ENCODE peak calls at places on chromosomes 13 and 19, in five cellular contexts. T is HepG2, L is K562, U is mammary epithelial cell, W is fibroblast of lung. G is an unnamed sample.

GRCh38 chr13:36685912-36686311 is 12.1 kb downstream of the SERTM1 start:
- DNase-seq in T (no peak), L (no peak), U (peak; percentile 47), W (no peak), G (no peak)

GRCh38 chr19:58328999-58329398 is 2.2 kb downstream of the ZSCAN22 start:
- DNase-seq in T (no peak), L (peak; percentile 32), U (no peak), W (no peak), G (peak; percentile 44)

GRCh38 chr13:28582225-28582891 is 76.6 kb upstream of the POMP start:
- DNase-seq in T (no peak), L (peak; percentile 38), U (no peak), W (peak; percentile 32), G (no peak)

GRCh38 chr13:30334663-30335386 is 27.5 kb upstream of the KATNAL1 start:
- DNase-seq in T (peak; percentile 80), L (peak; percentile 37), U (no peak), W (no peak), G (no peak)

GRCh38 chr13:114328034-114328433 is 13.7 kb downstream of the CHAMP1 start:
- DNase-seq in T (no peak), L (no peak), U (no peak), W (no peak), G (no peak)

GRCh38 chr13:20294497-20294896 is 62.4 kb upstream of the GJB6 start:
- DNase-seq in T (no peak), L (no peak), U (no peak), W (no peak), G (no peak)

GRCh38 chr19:43438291-43439162 is 23.8 kb downstream of the TEX101 start:
- DNase-seq in T (no peak), L (no peak), U (peak; percentile 46), W (peak; percentile 84), G (peak; percentile 33)

GRCh38 chr19:3137139-3137538 is 1.3 kb downstream of the GNA15 start:
- DNase-seq in T (no peak), L (no peak), U (no peak), W (peak; percentile 27), G (peak; percentile 44)

GRCh38 chr19:2426661-2427322 is 594 bp downstream of the TIMM13 start:
- DNase-seq in T (peak; percentile 64), L (peak; percentile 88), U (peak; percentile 35), W (peak; percentile 39), G (peak; percentile 50)

GRCh38 chr13:110914293-110915056 is 394 bp downstream of the ANKRD10 start:
- DNase-seq in T (peak; percentile 58), L (peak; percentile 66), U (no peak), W (peak; percentile 79), G (peak; percentile 88)

GRCh38 chr19:4358709-4359626 is 15.6 kb downstream of the MPND start:
- DNase-seq in T (no peak), L (no peak), U (no peak), W (no peak), G (no peak)

GRCh38 chr13:113903361-113903760 is 39.5 kb upstream of the GAS6 start:
- DNase-seq in T (no peak), L (no peak), U (no peak), W (peak; percentile 66), G (no peak)

GRCh38 chr19:56995298-56995697 is 124.5 kb upstream of the USP29 start:
- DNase-seq in T (peak; percentile 58), L (no peak), U (no peak), W (no peak), G (no peak)

GRCh38 chr13:113926301-113926761 is 47.5 kb downstream of the C13orf46 start:
- DNase-seq in T (no peak), L (no peak), U (no peak), W (peak; percentile 88), G (no peak)

GRCh38 chr13:77000475-77000874 is 8.6 kb downstream of the CLN5 start:
- DNase-seq in T (no peak), L (no peak), U (no peak), W (peak; percentile 51), G (no peak)

GRCh38 chr13:48819889-48820288 is 155.8 kb upstream of the FNDC3A start:
- DNase-seq in T (no peak), L (no peak), U (peak; percentile 46), W (no peak), G (no peak)

GRCh38 chr13:74288361-74288911 is 154.2 kb upstream of the KLF12 start:
- DNase-seq in T (no peak), L (no peak), U (peak; percentile 21), W (peak; percentile 14), G (peak; percentile 59)

GRCh38 chr13:39105110-39105509 is 66.9 kb downstream of the NHLRC3 start:
- DNase-seq in T (no peak), L (no peak), U (peak; percentile 19), W (peak; percentile 7), G (no peak)

GRCh38 chr13:98466634-98467236 is 110.2 kb downstream of the STK24 start:
- DNase-seq in T (peak; percentile 43), L (peak; percentile 63), U (no peak), W (peak; percentile 57), G (peak; percentile 44)

GRCh38 chr13:87129602-87130300 is 541.4 kb upstream of the SLITRK5 start:
- DNase-seq in T (no peak), L (no peak), U (peak; percentile 52), W (peak; percentile 64), G (no peak)

GRCh38 chr13:30375436-30375835 is 46.9 kb upstream of the UBE2L5 start:
- DNase-seq in T (no peak), L (no peak), U (no peak), W (no peak), G (peak; percentile 57)

GRCh38 chr19:40754611-40755247 is 3.7 kb downstream of the SNRPA start:
- DNase-seq in T (peak; percentile 62), L (no peak), U (no peak), W (no peak), G (no peak)

GRCh38 chr13:112229992-112230872 is 145.9 kb upstream of the SPACA7 start:
- DNase-seq in T (no peak), L (no peak), U (no peak), W (no peak), G (no peak)

GRCh38 chr13:49342404-49342803 is 94.7 kb downstream of the CDADC1 start:
- DNase-seq in T (no peak), L (no peak), U (no peak), W (no peak), G (no peak)

GRCh38 chr13:61142506-61142905 is 273.1 kb downstream of the PCDH20 start:
- DNase-seq in T (no peak), L (no peak), U (no peak), W (no peak), G (no peak)

GRCh38 chr13:59483441-59484116 is 680.1 kb downstream of the DIAPH3 start:
- DNase-seq in T (no peak), L (no peak), U (no peak), W (peak; percentile 41), G (no peak)

DNA sequence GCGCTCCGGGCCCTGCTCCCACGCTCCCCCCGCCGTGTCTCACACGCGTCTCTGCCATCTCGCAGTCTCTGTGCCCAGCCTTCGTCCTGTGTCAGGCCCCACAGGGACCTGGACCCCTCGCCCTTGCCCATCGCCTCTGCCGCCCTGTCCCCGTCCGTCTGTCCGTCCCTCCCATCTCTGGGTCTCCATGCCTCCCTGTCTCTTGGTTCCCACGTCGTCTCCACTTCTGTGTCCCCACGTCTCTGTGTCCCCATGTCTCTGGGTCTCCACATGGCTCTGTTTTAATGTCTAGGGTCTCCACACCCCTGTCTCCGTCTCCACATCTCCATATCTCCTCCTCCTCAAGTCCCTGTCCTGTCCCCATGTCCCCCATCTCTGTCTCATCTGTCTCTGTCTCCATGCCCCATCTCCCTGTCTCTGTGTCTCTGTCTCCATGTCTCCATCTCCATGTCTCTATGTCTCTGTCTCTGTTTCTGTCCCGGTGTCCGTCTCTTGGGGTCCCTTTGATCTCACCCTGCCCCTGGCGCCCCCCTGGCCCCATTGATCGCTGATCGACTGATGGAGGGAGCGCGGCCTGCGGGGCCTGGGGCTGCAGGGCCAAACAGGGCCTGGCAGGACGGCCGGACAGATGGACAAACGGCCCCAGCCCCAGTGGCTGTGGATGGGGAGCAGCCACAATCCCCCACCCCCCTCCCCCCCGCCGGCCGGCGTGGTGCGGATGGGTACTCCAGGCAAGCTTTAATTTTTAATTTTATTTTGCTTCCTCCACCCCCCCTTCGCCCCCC is 12.8 kb downstream of the ERFL start:
- DNase-seq in T (no peak), L (no peak), U (no peak), W (no peak), G (no peak)
- TF ChIP-seq EZH2 in T (no peak), L (peak; percentile 89), U (peak; percentile 97), W (peak; percentile 96), G (no peak)

GRCh38 chr19:1244693-1245451 is 3.3 kb downstream of the ATP5F1D start:
- DNase-seq in T (peak; percentile 86), L (no peak), U (no peak), W (no peak), G (no peak)
- H3K9ac ChIP-seq in T (peak overlapping the region; percentile 73), L (peak overlapping the region; percentile 50), U (no peak overlapping the region), W (peak overlapping the region; percentile 50), G (no peak overlapping the region)

GRCh38 chr19:13024126-13024957 is 29.1 kb downstream of the NFIX start:
- DNase-seq in T (no peak), L (no peak), U (peak; percentile 50), W (no peak), G (no peak)

GRCh38 chr19:13023666-13024065 is 28.4 kb downstream of the NFIX start:
- DNase-seq in T (no peak), L (peak; percentile 54), U (no peak), W (peak; percentile 57), G (no peak)

GRCh38 chr19:13025819-13026477 is 30.7 kb downstream of the NFIX start:
- DNase-seq in T (no peak), L (no peak), U (no peak), W (no peak), G (no peak)

GRCh38 chr19:13026478-13026999 is 31.3 kb downstream of the NFIX start:
- DNase-seq in T (peak; percentile 96), L (no peak), U (peak; percentile 67), W (peak; percentile 79), G (no peak)

DNA sequence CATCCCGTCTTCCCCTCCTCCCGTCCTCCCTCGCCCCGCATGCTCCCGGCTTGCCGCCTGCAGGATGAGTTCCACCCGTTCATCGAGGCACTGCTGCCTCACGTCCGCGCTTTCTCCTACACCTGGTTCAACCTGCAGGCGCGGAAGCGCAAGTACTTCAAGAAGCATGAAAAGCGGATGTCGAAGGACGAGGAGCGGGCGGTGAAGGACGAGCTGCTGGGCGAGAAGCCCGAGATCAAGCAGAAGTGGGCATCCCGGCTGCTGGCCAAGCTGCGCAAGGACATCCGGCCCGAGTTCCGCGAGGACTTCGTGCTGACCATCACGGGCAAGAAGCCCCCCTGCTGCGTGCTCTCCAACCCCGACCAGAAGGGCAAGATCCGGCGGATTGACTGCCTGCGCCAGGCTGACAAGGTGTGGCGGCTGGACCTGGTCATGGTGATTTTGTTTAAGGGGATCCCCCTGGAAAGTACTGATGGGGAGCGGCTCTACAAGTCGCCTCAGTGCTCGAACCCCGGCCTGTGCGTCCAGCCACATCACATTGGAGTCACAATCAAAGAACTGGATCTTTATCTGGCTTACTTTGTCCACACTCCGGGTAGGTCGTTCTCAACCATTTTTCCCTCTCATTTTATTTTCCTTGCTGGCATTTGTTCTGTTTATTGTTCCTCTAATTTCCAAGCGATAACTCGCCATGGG is 29.8 kb downstream of the NFIX start:
- DNase-seq in T (no peak), L (no peak), U (peak; percentile 56), W (no peak), G (no peak)
- TF ChIP-seq EZH2 in T (no peak), L (no peak), U (no peak), W (no peak), G (no peak)

DNA sequence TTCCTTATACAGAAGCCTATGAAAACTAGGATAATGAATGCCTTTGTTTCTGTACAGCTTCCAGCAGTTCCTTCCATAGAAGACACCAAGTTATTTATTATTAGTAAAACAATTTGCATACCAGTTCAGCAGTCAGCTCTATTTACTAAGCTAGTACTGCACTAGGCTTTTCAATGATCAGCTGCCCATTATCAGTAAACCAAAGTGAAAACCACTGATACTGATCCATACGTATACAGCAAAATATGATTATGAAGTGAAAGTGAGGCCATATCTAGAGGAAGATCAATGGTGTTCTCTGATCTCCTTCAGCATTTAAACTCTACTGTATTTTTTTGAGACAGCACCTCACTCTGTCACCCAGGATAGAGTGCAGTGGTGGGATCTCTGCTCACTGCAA is 3.2 kb downstream of the TPT1 start:
- DNase-seq in T (no peak), L (no peak), U (no peak), W (no peak), G (no peak)
- H3K9ac ChIP-seq in T (no peak overlapping the region), L (no peak overlapping the region), U (no peak overlapping the region), W (no peak overlapping the region), G (no peak overlapping the region)